ENCODE peak calls at places on chromosomes 3 and 15, in five cellular contexts. O is GM23248, C is endothelial cell of umbilical vein, M is colonic mucosa, J is IMR-90. E is an unnamed sample.

GRCh38 chr15:92666780-92667179 is 11.2 kb upstream of the FAM174B start:
- DNase-seq in O (no peak), C (no peak), M (no peak), J (no peak), E (no peak)

GRCh38 chr15:82535566-82536408 is 4.5 kb downstream of the RPS17 start:
- DNase-seq in O (peak), C (no peak), M (no peak), J (no peak), E (no peak)

GRCh38 chr3:129128357-129129155 is 7.0 kb upstream of the RAB43 start:
- DNase-seq in O (no peak), C (no peak), M (no peak), J (no peak), E (no peak)

GRCh38 chr3:72031581-72031980 is 246.6 kb upstream of the PROK2 start:
- DNase-seq in O (peak), C (no peak), M (no peak), J (peak), E (peak)

GRCh38 chr3:36701249-36701572 is 63.1 kb downstream of the DCLK3 start:
- DNase-seq in O (peak), C (no peak), M (no peak), J (no peak), E (no peak)

GRCh38 chr3:130894130-130894872 is 417 bp downstream of the ATP2C1 start:
- DNase-seq in O (peak), C (no peak), M (peak), J (no peak), E (peak)

GRCh38 chr3:50459792-50460191 is 43.6 kb downstream of the CACNA2D2 start:
- DNase-seq in O (no peak), C (no peak), M (no peak), J (no peak), E (no peak)

GRCh38 chr3:79639855-79640254 is 127.9 kb downstream of the ROBO1 start:
- DNase-seq in O (no peak), C (no peak), M (no peak), J (no peak), E (no peak)

GRCh38 chr3:142613491-142613890 is 17.3 kb downstream of the PLS1 start:
- DNase-seq in O (no peak), C (no peak), M (peak), J (no peak), E (no peak)

GRCh38 chr15:89975482-89976291 is 25.4 kb upstream of the ZNF710 start:
- DNase-seq in O (no peak), C (no peak), M (no peak), J (no peak), E (no peak)

GRCh38 chr3:15326037-15326436 is 6.3 kb downstream of the SH3BP5 start:
- DNase-seq in O (peak), C (no peak), M (no peak), J (no peak), E (no peak)

DNA sequence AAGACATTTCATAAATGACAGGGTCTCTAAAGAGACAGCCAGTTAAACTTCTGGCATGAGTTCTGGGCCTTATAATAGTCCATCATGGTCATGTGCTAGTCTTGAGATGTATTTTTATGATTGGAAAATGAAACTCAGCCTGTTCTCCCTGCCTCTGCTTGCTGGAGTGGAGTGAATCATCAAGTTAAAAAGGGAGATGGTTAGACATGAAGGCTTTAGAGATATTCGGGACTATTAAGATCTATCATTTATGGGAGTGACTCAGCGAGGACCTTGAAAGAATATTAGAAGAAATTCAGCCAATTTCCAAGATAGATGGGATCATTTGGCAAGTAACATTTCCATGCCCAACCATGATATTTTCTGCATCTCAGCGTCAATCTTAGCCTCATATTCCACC is 79.8 kb downstream of the AGBL1 start:
- DNase-seq in O (no peak), C (no peak), M (no peak), J (no peak), E (peak)
- H3K9ac ChIP-seq in O (no peak), C (no peak), M (no peak), J (no peak), E (no peak)

GRCh38 chr15:73598540-73599195 is 34.5 kb downstream of the NPTN start:
- DNase-seq in O (peak), C (no peak), M (no peak), J (peak), E (peak)
- H3K27ac ChIP-seq in O (peak), C (no peak), M (no peak), J (peak), E (no peak)

GRCh38 chr3:143643905-143644304 is 204.4 kb downstream of the SLC9A9 start:
- DNase-seq in O (no peak), C (no peak), M (no peak), J (no peak), E (no peak)
- H3K9ac ChIP-seq in O (no peak), C (no peak), M (no peak), J (no peak), E (no peak)

DNA sequence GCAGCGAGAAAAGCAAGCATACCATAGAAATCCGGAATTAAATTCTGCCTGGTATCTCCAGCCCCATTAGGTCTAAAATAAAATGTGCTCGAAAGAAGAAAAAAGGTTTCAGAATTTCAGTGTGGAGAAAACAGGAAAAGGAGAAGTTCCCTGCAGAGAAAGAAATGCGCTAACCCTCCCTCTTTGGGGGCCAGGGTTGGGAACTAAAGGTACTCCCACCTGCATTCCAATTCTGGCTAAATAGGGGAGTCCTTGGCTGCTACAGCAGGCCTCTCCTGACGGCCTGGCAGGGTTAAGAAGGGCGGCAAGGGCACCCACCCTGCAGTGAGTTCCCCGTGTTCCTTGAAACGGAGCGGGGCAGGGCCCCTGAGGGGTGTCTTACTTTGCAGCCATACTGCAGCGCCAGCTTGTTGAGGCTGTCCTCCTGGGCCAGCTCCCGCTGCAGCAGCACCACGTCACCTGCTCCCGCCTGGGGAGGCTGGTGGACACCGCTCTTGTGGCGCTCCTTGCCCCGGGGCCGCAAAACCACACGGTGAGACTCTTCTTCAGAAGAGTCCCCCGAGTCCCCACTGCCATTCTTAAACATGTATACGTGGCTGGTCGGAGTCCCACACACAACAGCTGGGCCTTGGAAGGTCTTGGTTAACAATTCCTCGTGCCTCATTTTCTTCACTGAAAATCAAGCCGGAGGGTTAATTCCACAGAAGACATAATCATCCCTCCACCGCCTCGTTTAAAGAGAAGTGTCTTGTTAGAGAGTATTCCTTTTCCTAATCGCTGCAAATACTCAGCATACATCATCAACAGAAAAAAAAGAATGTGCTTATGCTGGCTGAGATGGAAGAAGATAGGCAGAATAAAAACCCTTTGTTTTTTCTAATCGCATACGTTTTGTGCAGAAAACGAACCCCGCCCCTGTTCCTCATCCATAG is 1.6 kb downstream of the LYSMD4 start:
- DNase-seq in O (no peak), C (no peak), M (no peak), J (no peak), E (no peak)
- H3K27ac ChIP-seq in O (no peak), C (no peak), M (no peak), J (no peak), E (no peak)

GRCh38 chr3:160754855-160755747 is 930 bp upstream of the PPM1L start:
- DNase-seq in O (peak), C (peak), M (peak), J (peak), E (peak)

GRCh38 chr3:160755776-160756304 is at the start of gene PPM1L:
- DNase-seq in O (peak), C (peak), M (no peak), J (peak), E (peak)

GRCh38 chr3:160754371-160754854 is 1.6 kb upstream of the PPM1L start:
- DNase-seq in O (peak), C (peak), M (peak), J (peak), E (peak)

GRCh38 chr3:160756907-160757623 is 1.0 kb downstream of the PPM1L start:
- DNase-seq in O (no peak), C (peak), M (peak), J (no peak), E (no peak)

DNA sequence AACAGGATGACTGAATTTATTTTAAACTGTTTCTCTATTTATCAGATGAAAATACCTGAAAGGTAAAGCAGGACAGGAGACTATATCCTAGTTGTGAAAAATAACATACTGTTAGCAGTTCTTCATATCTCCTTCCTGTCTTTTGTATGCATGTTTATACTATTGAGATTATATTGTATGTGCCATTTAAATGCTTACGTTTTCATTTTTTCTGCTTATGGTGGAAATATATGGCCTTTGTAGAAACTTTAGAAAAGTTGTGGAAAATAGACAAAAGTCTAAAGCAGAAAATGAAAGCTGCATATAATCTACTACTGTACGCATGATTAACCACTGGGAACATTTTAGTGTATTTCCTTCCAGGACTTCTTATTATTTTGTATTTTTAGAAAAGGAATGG is 2.1 kb upstream of the PPM1L start:
- DNase-seq in O (no peak), C (no peak), M (no peak), J (no peak), E (no peak)
- H3K9ac ChIP-seq in O (no peak), C (no peak), M (peak), J (no peak), E (peak)

DNA sequence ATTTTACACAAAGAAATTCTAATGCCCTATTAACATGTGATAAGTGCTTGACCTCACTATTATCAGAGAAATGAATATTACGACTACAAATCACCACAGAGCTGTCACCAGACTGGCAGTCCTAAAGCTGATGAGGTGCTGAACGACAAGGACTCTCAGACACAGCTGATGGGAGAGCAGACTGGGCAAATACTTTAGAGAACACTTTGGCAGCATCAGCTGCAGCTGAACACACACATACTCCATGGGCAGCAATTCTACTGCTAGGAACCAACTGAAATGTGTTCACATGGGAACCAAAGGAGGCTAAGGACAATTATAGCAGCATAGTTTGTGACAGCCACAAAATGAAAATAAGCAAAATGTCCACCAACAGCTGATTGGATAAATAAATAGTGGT is 45.5 kb downstream of the SUSD5 start:
- DNase-seq in O (no peak), C (no peak), M (no peak), J (no peak), E (no peak)
- H3K27ac ChIP-seq in O (no peak), C (no peak), M (no peak), J (no peak), E (no peak)

GRCh38 chr15:48962662-48963523 is 826 bp downstream of the SHC4 start:
- DNase-seq in O (peak), C (peak), M (no peak), J (peak), E (no peak)
- H3K9ac ChIP-seq in O (peak), C (no peak), M (peak), J (peak), E (peak)

GRCh38 chr15:45427085-45427484 is 48.7 kb upstream of the GATM start:
- DNase-seq in O (no peak), C (no peak), M (no peak), J (no peak), E (no peak)

GRCh38 chr15:45431502-45431901 is 53.2 kb upstream of the GATM start:
- DNase-seq in O (no peak), C (no peak), M (peak), J (no peak), E (no peak)

GRCh38 chr15:45428491-45428890 is 50.1 kb upstream of the GATM start:
- DNase-seq in O (no peak), C (no peak), M (peak), J (no peak), E (no peak)

GRCh38 chr15:45434168-45434567 is 55.8 kb upstream of the GATM start:
- DNase-seq in O (no peak), C (no peak), M (no peak), J (peak), E (no peak)

DNA sequence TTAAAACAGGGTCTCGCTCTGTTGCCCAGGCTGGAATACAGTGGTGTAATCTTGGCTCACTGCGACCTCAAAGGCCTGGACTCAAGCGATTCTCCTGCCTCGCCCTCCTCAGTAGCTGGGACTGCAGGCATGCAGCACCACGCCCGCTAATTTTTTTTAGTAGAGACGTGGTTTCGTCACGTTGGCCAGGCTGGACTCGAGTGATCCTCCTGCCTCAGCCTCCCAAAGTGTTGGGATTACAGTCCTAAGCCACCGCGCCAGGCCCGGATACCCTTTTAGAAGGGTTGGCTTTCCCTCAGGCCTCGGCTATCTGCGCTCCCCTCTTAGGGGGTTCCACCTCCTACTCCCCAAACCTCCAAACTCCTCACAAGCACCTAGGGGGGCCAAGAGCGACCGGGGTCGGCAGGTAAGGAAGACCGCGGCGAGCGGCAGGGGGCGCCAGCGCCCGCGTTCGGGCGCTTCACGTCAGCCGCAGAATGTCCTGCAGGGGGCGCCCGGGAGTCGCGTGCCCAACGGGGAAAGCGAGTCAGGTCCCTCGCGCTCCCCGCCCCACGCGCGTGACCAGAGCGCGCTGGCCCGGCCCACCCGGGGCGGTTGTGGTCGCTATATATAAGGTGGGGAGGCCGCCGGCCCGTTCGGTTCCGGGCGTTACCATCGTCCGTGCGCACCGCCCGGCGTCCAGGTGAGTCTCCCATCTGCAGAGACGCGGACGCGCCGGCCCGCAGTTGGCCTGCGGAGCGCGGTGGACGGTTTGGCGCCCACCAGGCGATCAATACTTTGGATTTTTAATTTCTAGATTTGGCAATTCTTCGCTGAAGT is 51.8 kb upstream of the GATM start:
- DNase-seq in O (peak), C (peak), M (peak), J (peak), E (no peak)
- H3K27ac ChIP-seq in O (no peak), C (no peak), M (peak), J (no peak), E (no peak)